ENCODE peak calls at places on chromosomes 7 and 10, in seven cellular contexts. Y is breast epithelium; R is T follicular helper cell; C is T-helper 2 cell; L is activated gamma-delta T cell; M is activated CD4-positive, alpha-beta memory T cell treated with anti-CD3 and anti-CD28 coated beads, Interleukin-2, amount 10 ng/mL, durations not matched to agents 7 days and 5 days; A is neural crest cell. I is an unnamed sample.

GRCh38 chr7:71770269-71770907 is 638.4 kb downstream of the GALNT17 start:
- DNase-seq in Y (no peak), R (no peak), C (no peak), L (no peak), M (no peak), A (no peak), I (no peak)

GRCh38 chr7:143728333-143728862 is 29.1 kb downstream of the CTAGE6 start:
- DNase-seq in Y (no peak), R (no peak), C (no peak), L (no peak), M (no peak), A (no peak), I (no peak)

GRCh38 chr7:97022451-97023306 is 2.0 kb downstream of the DLX5 start:
- DNase-seq in Y (no peak), R (no peak), C (no peak), L (no peak), M (no peak), A (no peak), I (no peak)

GRCh38 chr7:138338361-138338760 is 121.7 kb upstream of the TRIM24 start:
- DNase-seq in Y (peak; percentile 66), R (no peak), C (no peak), L (no peak), M (no peak), A (no peak), I (no peak)

GRCh38 chr10:92405006-92405924 is 114.3 kb downstream of the MARCHF5 start:
- DNase-seq in Y (no peak), R (no peak), C (no peak), L (no peak), M (no peak), A (no peak), I (no peak)

GRCh38 chr10:44261710-44262455 is 123.0 kb downstream of the CXCL12 start:
- DNase-seq in Y (no peak), R (no peak), C (no peak), L (no peak), M (no peak), A (no peak), I (no peak)

GRCh38 chr10:79386637-79387465 is 39.6 kb downstream of the PPIF start:
- DNase-seq in Y (no peak), R (no peak), C (no peak), L (no peak), M (peak; percentile 15), A (peak; percentile 1), I (no peak)

GRCh38 chr10:54800677-54801480 is at the start of gene PCDH15:
- DNase-seq in Y (no peak), R (no peak), C (no peak), L (no peak), M (no peak), A (peak; percentile 21), I (peak; percentile 0)

GRCh38 chr10:117455346-117455745 is 80.1 kb upstream of the PDZD8 start:
- DNase-seq in Y (no peak), R (no peak), C (no peak), L (no peak), M (no peak), A (no peak), I (no peak)

GRCh38 chr7:86644282-86645173 is 819 bp downstream of the GRM3 start:
- DNase-seq in Y (no peak), R (no peak), C (no peak), L (no peak), M (no peak), A (peak; percentile 25), I (no peak)

GRCh38 chr7:31129067-31129466 is 77.0 kb downstream of the ADCYAP1R1 start:
- DNase-seq in Y (no peak), R (no peak), C (no peak), L (no peak), M (no peak), A (no peak), I (no peak)

GRCh38 chr7:148211641-148212040 is 378.9 kb upstream of the C7orf33 start:
- DNase-seq in Y (no peak), R (no peak), C (no peak), L (no peak), M (no peak), A (no peak), I (no peak)

GRCh38 chr10:96532523-96532922 is 18.8 kb upstream of the TLL2 start:
- DNase-seq in Y (no peak), R (no peak), C (no peak), L (no peak), M (no peak), A (no peak), I (no peak)

GRCh38 chr7:142584765-142585164 is 164.5 kb upstream of the PRSS1 start:
- DNase-seq in Y (no peak), R (no peak), C (no peak), L (no peak), M (no peak), A (no peak), I (no peak)

GRCh38 chr10:983951-984705 is 4.1 kb upstream of the GTPBP4 start:
- DNase-seq in Y (no peak), R (no peak), C (no peak), L (no peak), M (no peak), A (no peak), I (no peak)

GRCh38 chr10:49359349-49360231 is 36.3 kb downstream of the DRGX start:
- DNase-seq in Y (no peak), R (no peak), C (no peak), L (no peak), M (no peak), A (no peak), I (no peak)

GRCh38 chr10:78691301-78692030 is 377.3 kb upstream of the ZMIZ1 start:
- DNase-seq in Y (no peak), R (no peak), C (no peak), L (no peak), M (no peak), A (no peak), I (no peak)

GRCh38 chr7:25173184-25173583 is 48.1 kb upstream of the CYCS start:
- DNase-seq in Y (no peak), R (no peak), C (no peak), L (no peak), M (no peak), A (no peak), I (no peak)

GRCh38 chr10:129203819-129204218 is 263.2 kb upstream of the MGMT start:
- DNase-seq in Y (no peak), R (no peak), C (no peak), L (no peak), M (no peak), A (no peak), I (no peak)

GRCh38 chr7:1368682-1369571 is 90.3 kb downstream of the MICALL2 start:
- DNase-seq in Y (no peak), R (peak; percentile 2), C (peak; percentile 23), L (no peak), M (peak; percentile 48), A (peak; percentile 82), I (peak; percentile 77)